ENCODE peak calls at places on chromosome 17, in five cellular contexts. Q is GM12878, X is K562, Z is HepG2, T is SK-N-SH. M is an unnamed sample.

GRCh38 chr17:76053230-76054111 is 18.8 kb downstream of the SRP68 start:
- DNase-seq in Q (no peak), X (peak), Z (no peak), T (no peak), M (no peak)

GRCh38 chr17:81025065-81025751 is 9.7 kb upstream of the BAIAP2 start:
- DNase-seq in Q (no peak), X (no peak), Z (no peak), T (no peak), M (no peak)

GRCh38 chr17:9801505-9801904 is 10.1 kb upstream of the DHRS7C start:
- DNase-seq in Q (no peak), X (no peak), Z (no peak), T (no peak), M (no peak)

GRCh38 chr17:12665263-12666210 is at the start of gene MYOCD:
- DNase-seq in Q (no peak), X (no peak), Z (no peak), T (peak), M (no peak)

GRCh38 chr17:64385187-64386083 is 5.2 kb downstream of the PECAM1 start:
- DNase-seq in Q (peak), X (peak), Z (peak), T (no peak), M (peak)

GRCh38 chr17:80260791-80261158 is at the start of gene RNF213:
- DNase-seq in Q (no peak), X (peak), Z (no peak), T (peak), M (no peak)

GRCh38 chr17:42819939-42820535 is 4.0 kb downstream of the BECN1 start:
- DNase-seq in Q (no peak), X (peak), Z (peak), T (peak), M (no peak)

GRCh38 chr17:41650794-41651624 is 26.6 kb upstream of the KRT17 start:
- DNase-seq in Q (no peak), X (no peak), Z (no peak), T (no peak), M (no peak)

GRCh38 chr17:17782425-17783120 is 54.2 kb downstream of the SREBF1 start:
- DNase-seq in Q (no peak), X (peak), Z (no peak), T (peak), M (no peak)

GRCh38 chr17:13405807-13406206 is 195.9 kb downstream of the HS3ST3A1 start:
- DNase-seq in Q (no peak), X (no peak), Z (peak), T (no peak), M (no peak)

GRCh38 chr17:57672205-57672632 is 72.9 kb downstream of the CCDC182 start:
- DNase-seq in Q (no peak), X (no peak), Z (no peak), T (peak), M (peak)

GRCh38 chr17:79808763-79809529 is 12.1 kb upstream of the CBX8 start:
- DNase-seq in Q (no peak), X (no peak), Z (peak), T (no peak), M (peak)

GRCh38 chr17:43595466-43595865 is 49.3 kb upstream of the ETV4 start:
- DNase-seq in Q (no peak), X (no peak), Z (no peak), T (no peak), M (no peak)

GRCh38 chr17:70969540-70970034 is 800.3 kb downstream of the KCNJ2 start:
- DNase-seq in Q (no peak), X (no peak), Z (no peak), T (no peak), M (no peak)

GRCh38 chr17:79951361-79952264 is 84.1 kb downstream of the TBC1D16 start:
- DNase-seq in Q (no peak), X (no peak), Z (peak), T (peak), M (no peak)

GRCh38 chr17:81455387-81455786 is 57.2 kb downstream of the ACTG1 start:
- DNase-seq in Q (no peak), X (no peak), Z (no peak), T (no peak), M (no peak)

DNA sequence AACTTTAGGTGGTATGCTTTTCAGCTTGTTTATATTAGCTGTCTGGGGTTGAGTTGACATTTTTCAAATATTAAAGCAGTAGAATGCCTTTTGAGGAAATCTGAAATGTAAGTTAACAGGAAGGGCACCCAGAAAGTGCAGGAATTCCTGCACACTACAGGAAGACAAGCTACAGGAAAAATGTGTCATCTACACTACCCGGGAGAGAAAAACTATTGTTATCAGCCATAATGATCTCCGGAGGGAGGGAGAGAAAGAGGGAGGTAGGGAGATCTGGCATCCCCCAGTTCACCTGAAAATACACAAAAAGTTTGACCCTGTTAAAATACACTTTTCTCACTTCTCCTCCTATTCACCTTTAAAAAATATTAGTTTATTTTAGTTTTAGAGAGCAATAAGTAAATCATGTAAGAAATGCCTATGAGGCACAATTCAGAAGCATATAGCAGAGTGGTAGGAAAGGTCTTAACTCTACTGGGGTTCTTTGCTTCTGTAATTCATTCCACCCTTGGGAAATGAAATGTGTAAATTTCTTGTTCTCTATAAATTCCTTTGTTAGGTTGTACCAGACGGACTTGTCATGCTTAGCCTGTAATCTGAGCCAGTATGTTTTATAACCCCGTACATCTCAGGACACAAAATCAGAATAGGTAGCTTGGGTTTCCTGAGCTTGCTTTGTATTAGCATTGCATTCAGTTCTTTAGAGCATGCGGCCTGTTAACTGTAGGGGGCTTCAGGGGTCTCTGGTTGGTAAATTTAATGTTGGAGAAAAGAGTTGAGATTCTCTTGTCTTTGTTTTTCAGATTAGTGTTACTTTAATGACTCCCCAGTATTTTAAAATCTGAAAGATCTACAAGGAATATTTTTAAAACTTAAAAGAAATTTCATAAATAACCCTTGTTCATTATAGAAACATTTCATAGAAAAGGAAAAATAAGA is 3.3 kb downstream of the MAP2K6 start:
- DNase-seq in Q (no peak), X (no peak), Z (no peak), T (no peak), M (no peak)
- TF ChIP-seq REST in Q (no peak), X (no peak), Z (no peak), T (no peak), M (no peak)

DNA sequence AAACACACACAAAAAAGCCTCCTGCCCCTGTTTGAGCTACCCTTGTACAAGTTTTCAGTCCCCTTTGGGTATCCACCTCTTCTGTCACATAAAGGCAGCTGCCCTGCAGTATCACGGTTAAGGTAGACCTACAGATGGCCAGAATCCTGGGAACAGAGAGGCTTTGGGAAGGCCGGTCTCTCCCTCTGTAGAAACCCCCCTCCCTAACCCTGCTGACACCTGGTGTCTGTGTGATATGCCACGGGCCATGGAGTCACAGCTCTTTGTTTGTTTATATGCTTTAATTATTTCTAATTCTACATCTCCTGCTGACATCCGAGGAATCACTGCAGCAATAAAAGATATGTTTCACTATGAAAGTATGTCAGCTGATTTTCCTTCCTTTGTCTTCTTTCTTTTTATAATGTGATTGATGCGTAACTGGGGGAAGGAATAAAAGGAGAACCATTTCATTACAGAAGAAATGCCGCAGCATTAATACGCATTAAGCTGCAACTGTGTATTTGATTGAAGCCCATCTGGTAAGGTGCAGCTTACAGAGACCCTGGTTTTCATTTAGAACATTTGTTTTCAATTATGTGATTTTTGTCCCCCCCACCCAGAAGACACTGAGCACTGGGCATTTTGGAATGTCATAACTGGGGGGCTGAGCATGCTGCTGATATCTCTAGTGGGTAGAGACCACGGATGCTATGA is 142.1 kb downstream of the SLC39A11 start:
- DNase-seq in Q (no peak), X (no peak), Z (no peak), T (peak), M (no peak)
- TF ChIP-seq GABPA in Q (no peak), X (no peak), Z (no peak), T (no peak), M (no peak)

DNA sequence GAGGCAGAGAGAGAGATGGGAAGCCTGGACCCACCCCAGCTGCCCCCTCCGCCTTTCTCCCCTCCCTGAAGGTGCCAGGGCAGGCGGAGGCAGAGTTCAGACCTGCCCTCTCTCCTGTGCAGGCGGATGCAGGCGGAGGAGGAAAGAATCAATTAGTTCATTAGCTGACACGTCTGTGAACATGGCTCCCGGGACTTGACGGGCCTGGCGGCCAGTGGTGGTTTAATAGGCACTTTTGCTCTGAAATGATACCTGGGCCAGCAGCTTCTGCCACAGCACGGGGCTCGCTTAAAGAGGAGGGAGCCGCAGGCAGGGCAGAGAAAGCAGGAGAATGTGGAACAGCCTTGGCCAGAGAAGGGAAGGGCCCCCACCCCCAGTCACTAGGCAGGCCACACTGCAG is 98.1 kb downstream of the SDK2 start:
- DNase-seq in Q (no peak), X (no peak), Z (no peak), T (no peak), M (no peak)
- TF ChIP-seq POLR2AphosphoS5 in Q (no peak), X (no peak), Z (no peak), T (no peak), M (no peak)

GRCh38 chr17:29140631-29141483 is 39.3 kb downstream of the MYO18A start:
- DNase-seq in Q (no peak), X (no peak), Z (no peak), T (peak), M (no peak)

GRCh38 chr17:29145289-29146058 is 34.7 kb downstream of the MYO18A start:
- DNase-seq in Q (no peak), X (peak), Z (peak), T (peak), M (no peak)

GRCh38 chr17:29141484-29141835 is 38.7 kb downstream of the MYO18A start:
- DNase-seq in Q (no peak), X (no peak), Z (no peak), T (no peak), M (no peak)

GRCh38 chr17:29146369-29146972 is 33.7 kb downstream of the MYO18A start:
- DNase-seq in Q (no peak), X (peak), Z (no peak), T (no peak), M (no peak)

GRCh38 chr17:29143894-29144293 is 36.3 kb downstream of the MYO18A start:
- DNase-seq in Q (no peak), X (peak), Z (peak), T (peak), M (peak)
- TF ChIP-seq REST in Q (no peak), X (no peak), Z (no peak), T (no peak), M (no peak)

DNA sequence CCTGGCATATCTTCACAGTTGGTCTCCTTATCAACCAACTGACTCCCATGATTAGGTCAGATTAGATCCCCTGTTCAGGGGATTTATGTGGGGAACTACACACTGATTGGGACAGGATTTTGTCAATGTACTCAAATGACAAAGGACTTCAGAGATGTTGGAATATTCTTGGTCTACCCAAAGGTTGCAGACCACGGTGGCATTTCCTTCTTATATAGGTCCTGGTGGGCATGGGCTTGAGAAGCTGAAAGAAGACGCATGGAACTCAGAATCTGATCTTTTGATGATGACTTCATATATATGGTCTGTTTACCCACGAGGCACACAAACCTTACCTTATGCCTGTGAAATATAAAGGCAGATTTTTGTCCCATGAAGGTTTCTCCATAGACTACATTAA is 33.4 kb downstream of the HLF start:
- DNase-seq in Q (no peak), X (no peak), Z (no peak), T (no peak), M (no peak)
- TF ChIP-seq GABPA in Q (no peak), X (no peak), Z (no peak), T (no peak), M (no peak)

GRCh38 chr17:82948957-82949356 is 109.1 kb upstream of the ZNF750 start:
- DNase-seq in Q (no peak), X (no peak), Z (no peak), T (no peak), M (no peak)

GRCh38 chr17:82946081-82946480 is 106.3 kb upstream of the ZNF750 start:
- DNase-seq in Q (no peak), X (no peak), Z (no peak), T (no peak), M (no peak)

GRCh38 chr17:82949361-82949760 is 109.5 kb upstream of the ZNF750 start:
- DNase-seq in Q (no peak), X (no peak), Z (no peak), T (no peak), M (no peak)

GRCh38 chr17:82948081-82948511 is 108.3 kb upstream of the ZNF750 start:
- DNase-seq in Q (no peak), X (no peak), Z (no peak), T (no peak), M (no peak)

GRCh38 chr17:82947051-82947991 is 107.5 kb upstream of the ZNF750 start:
- DNase-seq in Q (no peak), X (no peak), Z (no peak), T (no peak), M (no peak)
- TF ChIP-seq POLR2AphosphoS5 in Q (no peak), X (no peak), Z (no peak), T (no peak), M (no peak)

GRCh38 chr17:45264988-45265387 is 3.1 kb upstream of the SPATA32 start:
- DNase-seq in Q (no peak), X (no peak), Z (no peak), T (no peak), M (no peak)

GRCh38 chr17:45261577-45262515 is at the start of gene SPATA32:
- DNase-seq in Q (no peak), X (no peak), Z (no peak), T (peak), M (peak)

GRCh38 chr17:45262516-45263476 is 902 bp upstream of the SPATA32 start:
- DNase-seq in Q (no peak), X (no peak), Z (no peak), T (no peak), M (no peak)

GRCh38 chr17:45264430-45264829 is 2.5 kb upstream of the SPATA32 start:
- DNase-seq in Q (no peak), X (no peak), Z (no peak), T (no peak), M (no peak)

GRCh38 chr17:45263477-45263860 is 1.6 kb upstream of the SPATA32 start:
- DNase-seq in Q (no peak), X (no peak), Z (no peak), T (no peak), M (no peak)
- TF ChIP-seq REST in Q (no peak), X (no peak), Z (no peak), T (no peak), M (no peak)

DNA sequence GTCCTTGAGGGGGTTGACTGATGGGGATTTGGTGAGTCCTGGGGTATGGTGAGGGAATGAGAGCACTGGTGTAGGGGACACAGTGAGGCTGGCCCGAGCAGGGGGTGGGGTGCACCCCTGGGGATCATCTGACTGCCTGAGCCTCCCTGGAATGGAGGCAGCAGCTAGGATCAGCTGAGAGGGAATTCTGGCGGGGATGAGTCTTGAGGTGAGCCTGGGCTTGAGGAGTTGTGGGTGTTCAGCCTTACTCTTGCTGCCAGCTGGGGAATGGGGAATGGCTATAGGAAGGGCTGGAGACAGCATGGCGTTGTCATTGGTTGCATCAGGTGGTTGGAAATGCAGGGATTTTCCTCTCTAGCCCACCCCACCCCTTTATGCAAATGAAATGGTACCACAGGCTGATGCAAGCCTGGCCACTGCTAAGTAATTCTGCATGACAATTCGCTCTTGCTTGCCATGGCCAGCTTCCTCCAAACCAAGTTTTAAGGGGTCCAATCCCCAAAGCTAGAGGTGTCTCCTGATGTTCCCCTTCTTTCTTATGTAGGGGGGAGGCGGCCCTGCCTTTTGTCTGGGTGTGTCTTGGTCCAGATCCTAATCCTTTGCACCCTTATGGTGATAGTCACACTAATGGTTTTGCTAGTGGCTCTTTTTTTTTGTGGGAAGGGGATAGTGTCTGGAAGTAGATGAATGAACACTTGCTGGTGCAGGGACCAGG is 7.5 kb downstream of the NFE2L1 start:
- DNase-seq in Q (peak), X (no peak), Z (no peak), T (no peak), M (no peak)
- TF ChIP-seq GABPA in Q (no peak), X (peak), Z (no peak), T (no peak), M (no peak)

GRCh38 chr17:28506763-28507487 is 777 bp downstream of the FOXN1 start:
- DNase-seq in Q (no peak), X (no peak), Z (no peak), T (no peak), M (no peak)

GRCh38 chr17:28505986-28506665 is at the start of gene FOXN1:
- DNase-seq in Q (no peak), X (no peak), Z (no peak), T (no peak), M (no peak)

GRCh38 chr17:28508325-28508724 is 2.2 kb downstream of the FOXN1 start:
- DNase-seq in Q (no peak), X (no peak), Z (no peak), T (no peak), M (no peak)

GRCh38 chr17:28509784-28510183 is 3.6 kb downstream of the FOXN1 start:
- DNase-seq in Q (no peak), X (no peak), Z (no peak), T (no peak), M (peak)

DNA sequence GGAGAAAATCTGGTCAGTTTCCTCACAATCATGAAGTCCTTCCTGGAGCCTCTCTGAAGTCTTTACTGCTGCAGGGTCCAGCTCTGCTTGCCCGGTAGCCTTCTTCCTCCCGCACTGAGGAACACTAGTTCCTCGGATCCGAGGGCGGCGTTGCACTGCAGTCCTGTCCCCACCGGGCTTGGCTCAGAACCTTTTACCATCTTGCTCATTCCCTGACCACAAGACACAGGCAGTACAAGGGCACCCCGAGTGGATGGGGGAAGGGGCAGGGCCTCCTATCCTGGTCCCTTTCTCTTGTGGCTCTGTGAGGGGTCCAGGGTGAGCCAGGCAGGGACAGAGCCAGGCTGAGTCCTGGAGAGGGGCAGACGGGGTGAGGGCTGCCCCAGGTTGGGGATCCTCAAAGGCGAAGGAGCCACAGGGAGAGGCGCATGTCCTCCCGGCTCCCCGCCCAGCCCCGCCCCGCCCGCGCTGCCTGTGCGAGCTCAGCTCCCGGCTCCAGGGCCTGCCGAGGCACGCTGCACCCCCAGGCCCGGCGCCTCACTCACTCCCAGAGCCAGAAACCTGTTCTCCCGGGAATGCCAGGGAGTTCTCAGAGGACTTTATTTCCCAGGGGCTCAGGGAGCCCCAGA is 1.5 kb downstream of the FOXN1 start:
- DNase-seq in Q (no peak), X (no peak), Z (no peak), T (no peak), M (no peak)
- TF ChIP-seq POLR2AphosphoS5 in Q (no peak), X (no peak), Z (no peak), T (no peak), M (no peak)